ENCODE peak calls at places on chromosomes 13 and 19, in four cellular contexts. One of them, this sample, is unnamed.

GRCh38 chr19:34393629-34394028 is 10.6 kb upstream of the PDCD2L start:
- DNase-seq in uterus: no peak
- DNase-seq in NB4: no peak
- DNase-seq in fibroblast of lung: no peak
- DNase-seq in this sample: no peak

GRCh38 chr19:45632468-45633196 is 6.6 kb downstream of the EML2 start:
- DNase-seq in uterus: peak; percentile 51
- DNase-seq in NB4: peak; percentile 35
- DNase-seq in fibroblast of lung: peak; percentile 90
- DNase-seq in this sample: peak; percentile 91

GRCh38 chr19:50036905-50037304 is 11.1 kb downstream of the ZNF473 start:
- DNase-seq in uterus: no peak
- DNase-seq in NB4: no peak
- DNase-seq in fibroblast of lung: no peak
- DNase-seq in this sample: no peak

GRCh38 chr13:41809962-41810361 is 150.9 kb downstream of the VWA8 start:
- DNase-seq in uterus: no peak
- DNase-seq in NB4: no peak
- DNase-seq in fibroblast of lung: no peak
- DNase-seq in this sample: no peak

GRCh38 chr13:25908390-25908789 is 143.4 kb downstream of the SHISA2 start:
- DNase-seq in uterus: no peak
- DNase-seq in NB4: no peak
- DNase-seq in fibroblast of lung: no peak
- DNase-seq in this sample: no peak

GRCh38 chr13:45409993-45410392 is 8.2 kb downstream of the SLC25A30 start:
- DNase-seq in uterus: no peak
- DNase-seq in NB4: no peak
- DNase-seq in fibroblast of lung: no peak
- DNase-seq in this sample: no peak

GRCh38 chr19:51572908-51573307 is 1.8 kb downstream of the ZNF175 start:
- DNase-seq in uterus: no peak
- DNase-seq in NB4: no peak
- DNase-seq in fibroblast of lung: peak; percentile 27
- DNase-seq in this sample: peak; percentile 48

GRCh38 chr13:36879218-36879938 is 40.7 kb downstream of the SMAD9 start:
- DNase-seq in uterus: no peak
- DNase-seq in NB4: no peak
- DNase-seq in fibroblast of lung: no peak
- DNase-seq in this sample: no peak

GRCh38 chr13:44088911-44089851 is 209.5 kb downstream of the LACC1 start:
- DNase-seq in uterus: no peak
- DNase-seq in NB4: peak; percentile 24
- DNase-seq in fibroblast of lung: no peak
- DNase-seq in this sample: no peak

GRCh38 chr13:109783815-109784589 is 2.4 kb downstream of the IRS2 start:
- DNase-seq in uterus: peak; percentile 17
- DNase-seq in NB4: peak; percentile 69
- DNase-seq in fibroblast of lung: no peak
- DNase-seq in this sample: no peak

GRCh38 chr19:46416077-46416709 is 2.8 kb upstream of the CCDC8 start:
- DNase-seq in uterus: peak; percentile 93
- DNase-seq in NB4: peak; percentile 89
- DNase-seq in fibroblast of lung: peak; percentile 83
- DNase-seq in this sample: peak; percentile 91

GRCh38 chr13:46553521-46553885 is 533 bp downstream of the LRCH1 start:
- DNase-seq in uterus: no peak
- DNase-seq in NB4: no peak
- DNase-seq in fibroblast of lung: no peak
- DNase-seq in this sample: no peak

GRCh38 chr19:13095934-13096890 is 6.4 kb downstream of the LYL1 start:
- DNase-seq in uterus: peak; percentile 51
- DNase-seq in NB4: peak; percentile 86
- DNase-seq in fibroblast of lung: no peak
- DNase-seq in this sample: no peak

GRCh38 chr13:34857561-34857960 is 84.5 kb upstream of the NBEA start:
- DNase-seq in uterus: no peak
- DNase-seq in NB4: no peak
- DNase-seq in fibroblast of lung: no peak
- DNase-seq in this sample: no peak

GRCh38 chr13:31896427-31896826 is 135.1 kb upstream of the FRY start:
- DNase-seq in uterus: no peak
- DNase-seq in NB4: peak; percentile 90
- DNase-seq in fibroblast of lung: peak; percentile 86
- DNase-seq in this sample: peak; percentile 68

GRCh38 chr19:43699506-43700367 is 16.1 kb upstream of the IRGC start:
- DNase-seq in uterus: peak; percentile 55
- DNase-seq in NB4: no peak
- DNase-seq in fibroblast of lung: peak; percentile 52
- DNase-seq in this sample: peak; percentile 40
- TF ChIP-seq CTCF in uterus: no peak
- TF ChIP-seq CTCF in NB4: no peak
- TF ChIP-seq CTCF in fibroblast of lung: peak; percentile 8
- TF ChIP-seq CTCF in this sample: no peak

GRCh38 chr13:37919329-37919880 is 49.8 kb upstream of the TRPC4 start:
- DNase-seq in uterus: no peak
- DNase-seq in NB4: no peak
- DNase-seq in fibroblast of lung: no peak
- DNase-seq in this sample: no peak
- H3K4me3 ChIP-seq in uterus: peak overlapping the region; percentile 17
- H3K4me3 ChIP-seq in NB4: no peak overlapping the region
- H3K4me3 ChIP-seq in fibroblast of lung: no peak overlapping the region
- H3K4me3 ChIP-seq in this sample: peak overlapping the region; percentile 25

GRCh38 chr13:52004508-52005183 is 6.6 kb downstream of the ATP7B start:
- DNase-seq in uterus: no peak
- DNase-seq in NB4: peak; percentile 25
- DNase-seq in fibroblast of lung: no peak
- DNase-seq in this sample: no peak

GRCh38 chr13:52006491-52007245 is 4.6 kb downstream of the ATP7B start:
- DNase-seq in uterus: no peak
- DNase-seq in NB4: no peak
- DNase-seq in fibroblast of lung: no peak
- DNase-seq in this sample: no peak

GRCh38 chr13:52001120-52001731 is 10.0 kb downstream of the ATP7B start:
- DNase-seq in uterus: no peak
- DNase-seq in NB4: peak; percentile 70
- DNase-seq in fibroblast of lung: peak; percentile 71
- DNase-seq in this sample: peak; percentile 66

GRCh38 chr13:52002361-52002760 is 8.9 kb downstream of the ATP7B start:
- DNase-seq in uterus: no peak
- DNase-seq in NB4: no peak
- DNase-seq in fibroblast of lung: no peak
- DNase-seq in this sample: no peak

DNA sequence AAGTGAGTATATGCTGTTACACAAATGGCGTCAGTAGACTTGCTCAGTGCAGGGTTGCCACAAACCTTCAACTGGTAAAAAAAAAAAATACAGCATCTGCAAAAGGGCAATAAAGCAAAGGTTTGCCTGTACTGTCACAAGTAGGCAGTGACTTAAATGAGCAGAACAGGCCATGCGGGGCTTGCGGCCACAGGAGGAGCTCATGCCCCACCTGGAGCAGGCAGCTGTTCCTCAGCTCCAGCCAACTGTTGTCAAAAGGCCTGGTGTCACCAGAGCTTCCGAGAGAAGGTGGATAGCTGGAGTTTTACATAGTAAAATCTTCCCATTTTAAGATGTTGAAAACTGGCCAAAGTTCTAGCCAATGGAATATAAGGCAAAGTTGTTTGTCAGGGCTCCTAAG is 7.7 kb downstream of the ATP7B start:
- DNase-seq in uterus: no peak
- DNase-seq in NB4: no peak
- DNase-seq in fibroblast of lung: no peak
- DNase-seq in this sample: no peak
- TF ChIP-seq CTCF in uterus: no peak
- TF ChIP-seq CTCF in NB4: no peak
- TF ChIP-seq CTCF in fibroblast of lung: no peak
- TF ChIP-seq CTCF in this sample: no peak

GRCh38 chr13:62210951-62211350 is 795.3 kb upstream of the PCDH20 start:
- DNase-seq in uterus: no peak
- DNase-seq in NB4: no peak
- DNase-seq in fibroblast of lung: no peak
- DNase-seq in this sample: no peak
- H3K4me3 ChIP-seq in uterus: no peak overlapping the region
- H3K4me3 ChIP-seq in NB4: no peak overlapping the region
- H3K4me3 ChIP-seq in fibroblast of lung: no peak overlapping the region
- H3K4me3 ChIP-seq in this sample: no peak overlapping the region